ENCODE peak calls at places on chromosomes 3 and 15, in five cellular contexts. R is cardiac muscle cell, O is upper lobe of right lung, N is tibial artery, Z is left ventricle myocardium inferior. K is an unnamed sample.

GRCh38 chr15:41790756-41791546 is 16.7 kb downstream of the MAPKBP1 start:
- DNase-seq in R (peak; percentile 49), O (no peak), N (no peak), Z (no peak), K (no peak)

GRCh38 chr15:48266029-48266428 is 59.9 kb downstream of the SLC12A1 start:
- DNase-seq in R (no peak), O (no peak), N (no peak), Z (no peak), K (no peak)

GRCh38 chr3:126180477-126181397 is at the start of gene ALDH1L1:
- DNase-seq in R (peak; percentile 86), O (peak; percentile 80), N (peak; percentile 92), Z (peak; percentile 85), K (no peak)

GRCh38 chr3:169535584-169535983 is 127.9 kb downstream of the MECOM start:
- DNase-seq in R (no peak), O (no peak), N (no peak), Z (no peak), K (no peak)

GRCh38 chr3:79618883-79619282 is 148.9 kb downstream of the ROBO1 start:
- DNase-seq in R (no peak), O (no peak), N (no peak), Z (no peak), K (no peak)

GRCh38 chr3:192365571-192365970 is 361.8 kb downstream of the FGF12 start:
- DNase-seq in R (no peak), O (no peak), N (no peak), Z (no peak), K (no peak)

GRCh38 chr3:134459506-134460041 is 26.2 kb downstream of the ANAPC13 start:
- DNase-seq in R (no peak), O (no peak), N (no peak), Z (no peak), K (no peak)

GRCh38 chr3:46716461-46717441 is 918 bp downstream of the PRSS50 start:
- DNase-seq in R (no peak), O (peak; percentile 49), N (peak; percentile 46), Z (no peak), K (no peak)

GRCh38 chr3:50806806-50807205 is 132.1 kb downstream of the DOCK3 start:
- DNase-seq in R (peak; percentile 4), O (no peak), N (no peak), Z (no peak), K (no peak)

GRCh38 chr3:182686033-182686886 is 107.0 kb upstream of the ATP11B start:
- DNase-seq in R (no peak), O (no peak), N (no peak), Z (no peak), K (no peak)

GRCh38 chr3:192444096-192444790 is 283.1 kb downstream of the FGF12 start:
- DNase-seq in R (peak; percentile 74), O (peak; percentile 76), N (no peak), Z (peak; percentile 43), K (peak; percentile 87)

GRCh38 chr3:44077267-44077666 is 164.4 kb upstream of the TOPAZ1 start:
- DNase-seq in R (no peak), O (no peak), N (no peak), Z (no peak), K (no peak)

GRCh38 chr3:51530485-51530884 is 8.0 kb upstream of the RAD54L2 start:
- DNase-seq in R (no peak), O (no peak), N (no peak), Z (no peak), K (no peak)

GRCh38 chr15:73382131-73382530 is 13.4 kb upstream of the HCN4 start:
- DNase-seq in R (no peak), O (no peak), N (no peak), Z (no peak), K (no peak)

GRCh38 chr3:148631124-148631903 is 66.4 kb upstream of the AGTR1 start:
- DNase-seq in R (peak; percentile 38), O (no peak), N (no peak), Z (no peak), K (peak; percentile 61)

GRCh38 chr3:179957264-179957845 is 79.4 kb downstream of the PEX5L start:
- DNase-seq in R (peak; percentile 46), O (no peak), N (no peak), Z (no peak), K (peak; percentile 84)

GRCh38 chr15:56208641-56209155 is 35.0 kb downstream of the RFX7 start:
- DNase-seq in R (no peak), O (no peak), N (no peak), Z (no peak), K (no peak)

GRCh38 chr15:101161656-101162055 is 90.2 kb downstream of the CHSY1 start:
- DNase-seq in R (no peak), O (no peak), N (no peak), Z (no peak), K (no peak)

GRCh38 chr3:143157957-143158548 is 38.5 kb downstream of the CHST2 start:
- DNase-seq in R (no peak), O (no peak), N (no peak), Z (no peak), K (no peak)

GRCh38 chr15:101020945-101021344 is 101.8 kb downstream of the LRRK1 start:
- DNase-seq in R (no peak), O (no peak), N (no peak), Z (no peak), K (no peak)

GRCh38 chr3:30607032-30607833 is 832 bp downstream of the TGFBR2 start:
- DNase-seq in R (peak; percentile 61), O (peak; percentile 86), N (peak; percentile 87), Z (peak; percentile 82), K (no peak)

GRCh38 chr3:138729279-138729678 is 105.4 kb downstream of the PIK3CB start:
- DNase-seq in R (no peak), O (no peak), N (no peak), Z (no peak), K (no peak)

GRCh38 chr15:90322531-90322930 is 29.6 kb upstream of the ZNF774 start:
- DNase-seq in R (no peak), O (no peak), N (no peak), Z (no peak), K (no peak)

GRCh38 chr3:52204337-52205073 is 6.5 kb downstream of the ALAS1 start:
- DNase-seq in R (no peak), O (no peak), N (no peak), Z (no peak), K (no peak)

GRCh38 chr3:20352547-20353164 is 166.7 kb upstream of the SGO1 start:
- DNase-seq in R (no peak), O (no peak), N (no peak), Z (no peak), K (no peak)

GRCh38 chr15:73927003-73927475 is 777 bp downstream of the LOXL1 start:
- DNase-seq in R (peak; percentile 74), O (peak; percentile 84), N (peak; percentile 88), Z (peak; percentile 72), K (no peak)

GRCh38 chr15:100786901-100787566 is 92.6 kb upstream of the ALDH1A3 start:
- DNase-seq in R (no peak), O (peak; percentile 40), N (peak; percentile 44), Z (no peak), K (no peak)

GRCh38 chr3:109784852-109785631 is 447.7 kb upstream of the DPPA4 start:
- DNase-seq in R (no peak), O (no peak), N (no peak), Z (no peak), K (no peak)

GRCh38 chr15:86591994-86592746 is 512.5 kb downstream of the AGBL1 start:
- DNase-seq in R (no peak), O (no peak), N (peak; percentile 67), Z (peak; percentile 71), K (no peak)

GRCh38 chr3:16917256-16917935 is 32.6 kb downstream of the PLCL2 start:
- DNase-seq in R (no peak), O (no peak), N (no peak), Z (no peak), K (no peak)

GRCh38 chr3:115961390-115961789 is 338.1 kb downstream of the GAP43 start:
- DNase-seq in R (no peak), O (no peak), N (no peak), Z (no peak), K (no peak)

GRCh38 chr15:91456251-91456718 is 356.2 kb downstream of the SV2B start:
- DNase-seq in R (no peak), O (no peak), N (no peak), Z (no peak), K (no peak)

GRCh38 chr3:146308222-146308621 is 57.3 kb upstream of the PLSCR4 start:
- DNase-seq in R (no peak), O (no peak), N (no peak), Z (no peak), K (no peak)

GRCh38 chr15:75231836-75232235 is 26.3 kb upstream of the GOLGA6C start:
- DNase-seq in R (no peak), O (peak; percentile 26), N (no peak), Z (no peak), K (no peak)

GRCh38 chr15:75232826-75233503 is 25.2 kb upstream of the GOLGA6C start:
- DNase-seq in R (no peak), O (peak; percentile 54), N (peak; percentile 61), Z (peak; percentile 8), K (no peak)

GRCh38 chr15:75233504-75234190 is 24.5 kb upstream of the GOLGA6C start:
- DNase-seq in R (no peak), O (peak; percentile 60), N (peak; percentile 51), Z (peak; percentile 10), K (no peak)

GRCh38 chr15:75230524-75231371 is 27.4 kb upstream of the GOLGA6C start:
- DNase-seq in R (no peak), O (peak; percentile 37), N (peak; percentile 54), Z (peak; percentile 6), K (peak; percentile 76)

GRCh38 chr15:75232252-75232813 is 25.8 kb upstream of the GOLGA6C start:
- DNase-seq in R (no peak), O (peak; percentile 44), N (peak; percentile 28), Z (no peak), K (no peak)
- H3K27me3 ChIP-seq in R (no peaks in the 10 kb centered on the region), O (peaks cover 3% of the 10 kb centered on the region), N (no peaks in the 10 kb centered on the region), Z (peaks cover 41% of the 10 kb centered on the region), K (no peaks in the 10 kb centered on the region)

GRCh38 chr15:57540736-57541135 is 51.0 kb upstream of the MYZAP start:
- DNase-seq in R (no peak), O (no peak), N (no peak), Z (no peak), K (no peak)
- H3K27ac ChIP-seq in R (peak overlapping the region; percentile 46), O (no peak overlapping the region), N (no peak overlapping the region), Z (no peak overlapping the region), K (no peak overlapping the region)

GRCh38 chr15:78625621-78626280 is 5.0 kb upstream of the CHRNA3 start:
- DNase-seq in R (no peak), O (peak; percentile 44), N (peak; percentile 25), Z (no peak), K (peak; percentile 21)
- H3K27me3 ChIP-seq in R (peaks cover 23% of the 10 kb centered on the region), O (peaks cover 34% of the 10 kb centered on the region), N (no peaks in the 10 kb centered on the region), Z (peaks cover 85% of the 10 kb centered on the region), K (no peaks in the 10 kb centered on the region)

GRCh38 chr3:96996009-96996408 is 181.6 kb downstream of the EPHA6 start:
- DNase-seq in R (no peak), O (no peak), N (no peak), Z (no peak), K (no peak)
- H3K27ac ChIP-seq in R (no peak overlapping the region), O (no peak overlapping the region), N (no peak overlapping the region), Z (no peak overlapping the region), K (no peak overlapping the region)

K was measured in Karpas-422.